ENCODE peak calls at places on chromosomes 6 and 20, in six cellular contexts. L, F, Y, A, S and H are unnamed samples.

GRCh38 chr6:83474309-83474708 is 38.0 kb upstream of the PRSS35 start:
- ATAC-seq in L (peak; percentile 78), F (peak; percentile 85), Y (no peak), A (no peak), S (no peak), H (no peak)

GRCh38 chr20:34993941-34994508 is 38.4 kb downstream of the MYH7B start:
- ATAC-seq in L (no peak), F (peak; percentile 62), Y (no peak), A (no peak), S (no peak), H (no peak)

GRCh38 chr6:130187335-130188206 is 35.2 kb downstream of the SAMD3 start:
- ATAC-seq in L (no peak), F (no peak), Y (no peak), A (no peak), S (peak; percentile 56), H (no peak)

GRCh38 chr6:33091957-33092356 is 16.2 kb downstream of the HLA-DPB1 start:
- ATAC-seq in L (peak; percentile 67), F (no peak), Y (peak; percentile 90), A (no peak), S (peak; percentile 92), H (peak; percentile 71)

GRCh38 chr6:98832282-98833100 is 1.9 kb upstream of the POU3F2 start:
- ATAC-seq in L (no peak), F (peak; percentile 66), Y (no peak), A (peak; percentile 51), S (no peak), H (no peak)

GRCh38 chr6:87901613-87902012 is 146.0 kb upstream of the SPACA1 start:
- ATAC-seq in L (no peak), F (no peak), Y (no peak), A (no peak), S (no peak), H (no peak)

GRCh38 chr6:24391756-24392405 is 10.9 kb upstream of the MRS2 start:
- ATAC-seq in L (no peak), F (no peak), Y (no peak), A (no peak), S (peak; percentile 97), H (peak; percentile 81)

GRCh38 chr6:17505062-17505476 is 95.0 kb upstream of the FAM8A1 start:
- ATAC-seq in L (no peak), F (peak; percentile 46), Y (no peak), A (peak; percentile 46), S (no peak), H (no peak)

GRCh38 chr6:139611327-139611958 is 237.0 kb upstream of the CITED2 start:
- ATAC-seq in L (no peak), F (no peak), Y (no peak), A (no peak), S (no peak), H (no peak)

GRCh38 chr20:878511-879307 is 37.4 kb downstream of the ANGPT4 start:
- ATAC-seq in L (no peak), F (no peak), Y (no peak), A (no peak), S (no peak), H (no peak)

GRCh38 chr6:13742961-13743735 is 31.5 kb upstream of the RANBP9 start:
- ATAC-seq in L (no peak), F (no peak), Y (no peak), A (no peak), S (peak; percentile 60), H (no peak)